ENCODE peak calls at places on chromosomes 4 and X, in seven cellular contexts. I is DND-41, Y is mesenchymal stem cell, G is mammary epithelial cell, T is fibroblast of lung, M is astrocyte, O is OCI-LY7. B is an unnamed sample.

GRCh38 chrX:76253432-76253831 is 80.6 kb downstream of the PBDC1 start:
- DNase-seq in O (peak), I (peak), G (peak), T (peak), M (no peak), Y (peak), B (peak)

GRCh38 chr4:62548108-62548524 is 1348.0 kb downstream of the ADGRL3 start:
- DNase-seq in G (no peak), Y (no peak), M (no peak), T (no peak), O (no peak), I (no peak), B (no peak)

GRCh38 chrX:153669174-153669890 is 4.3 kb downstream of the PNCK start:
- DNase-seq in I (peak), Y (no peak), G (no peak), T (no peak), O (peak), M (no peak), B (peak)

GRCh38 chr4:53908661-53909078 is 155.7 kb downstream of the CHIC2 start:
- DNase-seq in Y (peak), T (peak), I (peak), O (peak), G (peak), M (peak), B (peak)

GRCh38 chr4:145484240-145484846 is 2.7 kb downstream of the SMAD1 start:
- DNase-seq in O (no peak), M (no peak), I (no peak), T (no peak), G (no peak), Y (no peak), B (no peak)

GRCh38 chr4:123144626-123145025 is 222.2 kb upstream of the NUDT6 start:
- DNase-seq in T (no peak), I (no peak), M (no peak), G (no peak), Y (no peak), O (no peak), B (no peak)

GRCh38 chr4:156971168-156971601 is 414 bp downstream of the PDGFC start:
- DNase-seq in I (no peak), Y (no peak), M (no peak), T (no peak), G (no peak), O (no peak), B (no peak)

GRCh38 chr4:174582463-174582862 is 60.2 kb upstream of the HPGD start:
- DNase-seq in I (no peak), G (no peak), M (no peak), T (no peak), O (no peak), Y (no peak), B (no peak)

GRCh38 chrX:30904632-30905031 is 15.6 kb upstream of the TAB3 start:
- DNase-seq in G (peak), M (no peak), I (no peak), T (no peak), O (no peak), Y (no peak), B (no peak)

GRCh38 chr4:47224361-47224760 is 193.0 kb downstream of the GABRB1 start:
- DNase-seq in O (no peak), I (no peak), Y (no peak), G (no peak), M (no peak), T (no peak), B (peak)

GRCh38 chrX:86507337-86507736 is 359.1 kb downstream of the DACH2 start:
- DNase-seq in M (no peak), Y (no peak), G (no peak), T (peak), I (no peak), O (no peak), B (no peak)

GRCh38 chr4:189861101-189861500 is 79.6 kb upstream of the FRG1 start:
- DNase-seq in O (no peak), T (no peak), I (no peak), Y (no peak), G (no peak), M (no peak), B (no peak)

GRCh38 chr4:98166025-98166730 is 22.9 kb upstream of the STPG2 start:
- DNase-seq in T (no peak), I (no peak), M (peak), G (peak), Y (no peak), O (no peak), B (no peak)

GRCh38 chr4:37726666-37727065 is 40.5 kb upstream of the RELL1 start:
- DNase-seq in T (peak), Y (no peak), M (peak), O (no peak), I (no peak), G (no peak), B (no peak)

GRCh38 chrX:37423864-37424569 is 74.9 kb downstream of the PRRG1 start:
- DNase-seq in O (no peak), G (no peak), M (peak), I (no peak), T (peak), Y (no peak), B (no peak)

GRCh38 chr4:152382057-152382785 is 153.7 kb downstream of the FBXW7 start:
- DNase-seq in I (peak), T (peak), Y (peak), G (no peak), O (no peak), M (no peak), B (no peak)

GRCh38 chr4:6372649-6373525 is 99.5 kb downstream of the PPP2R2C start:
- DNase-seq in M (peak), Y (peak), I (peak), G (peak), O (peak), T (peak), B (peak)

GRCh38 chr4:183392377-183392776 is 52.1 kb upstream of the CDKN2AIP start:
- DNase-seq in M (no peak), I (peak), G (no peak), O (no peak), Y (no peak), T (no peak), B (no peak)

GRCh38 chrX:32842053-32842452 is 369.3 kb downstream of the DMD start:
- DNase-seq in G (no peak), T (no peak), O (no peak), Y (no peak), I (no peak), M (no peak), B (no peak)

GRCh38 chr4:107622006-107622405 is 98.0 kb downstream of the PAPSS1 start:
- DNase-seq in G (no peak), Y (no peak), T (no peak), I (no peak), M (no peak), O (no peak), B (no peak)
- H2AFZ ChIP-seq in G (no peak), Y (no peak), T (no peak), I (no peak), M (no peak), O (no peak), B (no peak)

DNA sequence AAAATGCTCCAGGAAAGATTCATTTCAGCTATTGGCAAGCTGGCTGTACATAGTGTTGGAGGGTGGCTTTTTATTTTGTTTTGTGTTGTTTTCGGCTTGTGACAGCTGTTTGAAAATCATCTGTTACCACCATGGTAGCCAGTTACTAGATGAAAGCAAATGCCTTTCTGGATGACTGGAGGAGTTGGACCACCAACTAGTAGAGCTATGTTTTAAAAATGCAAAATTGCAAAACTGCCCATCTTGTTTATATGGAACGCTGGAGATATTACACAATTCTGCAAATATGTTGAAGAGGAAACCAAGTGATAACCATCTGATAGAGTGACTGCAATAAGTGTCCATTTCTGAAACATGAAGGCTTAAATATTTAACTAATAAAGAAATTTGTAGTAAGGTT is 53.3 kb upstream of the TNIP3 start:
- DNase-seq in I (no peak), Y (peak), T (peak), M (peak), O (no peak), G (no peak), B (no peak)
- H2AFZ ChIP-seq in I (no peak), Y (no peak), T (no peak), M (no peak), O (no peak), G (no peak), B (no peak)

GRCh38 chr4:89482248-89482647 is 174.6 kb upstream of the GPRIN3 start:
- DNase-seq in M (peak), Y (peak), I (peak), G (peak), O (peak), T (peak), B (peak)
- H2AFZ ChIP-seq in M (no peak), Y (no peak), I (no peak), G (no peak), O (no peak), T (no peak), B (no peak)

DNA sequence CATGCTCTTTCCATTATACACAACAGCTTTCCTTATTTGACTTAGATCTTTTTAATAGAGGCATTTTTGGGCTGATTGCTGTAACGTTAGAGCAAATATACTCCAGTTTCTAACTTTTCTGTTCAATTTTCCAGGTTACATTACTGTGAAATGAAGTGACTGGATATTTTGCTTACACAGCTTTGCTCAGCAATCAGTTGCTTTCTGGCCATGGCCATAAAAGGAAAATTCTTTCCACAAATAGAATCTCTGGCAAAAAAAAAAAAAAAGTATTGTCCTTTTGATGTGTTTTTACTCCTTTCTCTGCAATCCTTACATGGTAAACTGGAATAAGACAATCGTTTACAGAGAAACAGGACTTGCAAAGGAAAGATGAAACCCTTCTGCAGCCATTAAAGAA is 146.3 kb downstream of the PCDH7 start:
- DNase-seq in G (no peak), O (no peak), M (peak), Y (no peak), I (no peak), T (peak), B (no peak)
- H2AFZ ChIP-seq in G (peak), O (no peak), M (no peak), Y (no peak), I (no peak), T (no peak), B (no peak)

GRCh38 chr4:159374749-159375535 is 272.1 kb downstream of the RAPGEF2 start:
- DNase-seq in G (no peak), T (peak), Y (peak), I (no peak), M (peak), O (no peak), B (no peak)
- H2AFZ ChIP-seq in G (peak), T (no peak), Y (no peak), I (no peak), M (no peak), O (no peak), B (no peak)

GRCh38 chrX:100926453-100926852 is 2.3 kb downstream of the XKRX start:
- DNase-seq in T (no peak), Y (no peak), I (no peak), M (no peak), O (no peak), G (peak), B (no peak)
- H2AFZ ChIP-seq in T (no peak), Y (no peak), I (no peak), M (no peak), O (peak), G (no peak), B (no peak)